ENCODE peak calls at places on chromosomes 6 and 20, in ten cellular contexts. I is psoas muscle, D is tibial nerve, X is body of pancreas, K is pancreas, B is adrenal gland, P is heart right ventricle, N is ovary, G is esophagus muscularis mucosa, A is GM23248. Z is an unnamed sample.

GRCh38 chr6:82015043-82015442 is 232.5 kb downstream of the IBTK start:
- DNase-seq in I (no peak), D (no peak), X (no peak), K (no peak), B (no peak), P (no peak), N (no peak), G (no peak), A (peak; percentile 71), Z (no peak)

GRCh38 chr20:54103067-54103761 is 32.8 kb upstream of the BCAS1 start:
- DNase-seq in I (peak; percentile 78), D (peak; percentile 57), X (peak; percentile 86), K (peak; percentile 96), B (peak; percentile 87), P (peak; percentile 68), N (peak; percentile 29), G (no peak), A (peak; percentile 66), Z (peak; percentile 61)

GRCh38 chr20:5650191-5650691 is 100.0 kb upstream of the SHLD1 start:
- DNase-seq in I (no peak), D (no peak), X (no peak), K (no peak), B (no peak), P (no peak), N (no peak), G (no peak), A (peak; percentile 25), Z (no peak)

GRCh38 chr6:20709451-20709850 is 175.2 kb downstream of the CDKAL1 start:
- DNase-seq in I (no peak), D (no peak), X (no peak), K (no peak), B (no peak), P (no peak), N (no peak), G (no peak), A (no peak), Z (no peak)

GRCh38 chr20:48772183-48772976 is 55.4 kb downstream of the PREX1 start:
- DNase-seq in I (peak; percentile 70), D (peak; percentile 51), X (peak; percentile 30), K (no peak), B (peak; percentile 81), P (peak; percentile 70), N (no peak), G (no peak), A (no peak), Z (peak; percentile 37)

GRCh38 chr6:84652356-84653026 is 111.9 kb downstream of the TBX18 start:
- DNase-seq in I (no peak), D (no peak), X (no peak), K (no peak), B (no peak), P (no peak), N (no peak), G (no peak), A (peak; percentile 80), Z (no peak)

GRCh38 chr20:21102252-21102609 is 3.9 kb downstream of the LINC00237 start:
- DNase-seq in I (no peak), D (no peak), X (peak; percentile 22), K (no peak), B (no peak), P (no peak), N (no peak), G (peak; percentile 81), A (no peak), Z (no peak)

GRCh38 chr6:137297887-137298286 is 78.7 kb upstream of the IFNGR1 start:
- DNase-seq in I (no peak), D (no peak), X (no peak), K (no peak), B (peak; percentile 55), P (no peak), N (no peak), G (no peak), A (peak; percentile 12), Z (no peak)

GRCh38 chr20:63230800-63231268 is 4.9 kb upstream of the BIRC7 start:
- DNase-seq in I (peak; percentile 65), D (peak; percentile 38), X (peak; percentile 64), K (peak; percentile 75), B (peak; percentile 75), P (peak; percentile 58), N (peak; percentile 39), G (no peak), A (peak; percentile 87), Z (peak; percentile 10)

GRCh38 chr6:157823523-157824370 is 701 bp downstream of the SNX9 start:
- DNase-seq in I (peak; percentile 66), D (peak; percentile 58), X (peak; percentile 74), K (peak; percentile 74), B (peak; percentile 87), P (peak; percentile 50), N (peak; percentile 71), G (no peak), A (peak; percentile 82), Z (no peak)

GRCh38 chr6:135224037-135224647 is 43.0 kb downstream of the MYB start:
- DNase-seq in I (no peak), D (no peak), X (no peak), K (no peak), B (no peak), P (no peak), N (no peak), G (no peak), A (no peak), Z (no peak)

GRCh38 chr6:110944681-110945151 is 13.8 kb upstream of the GTF3C6 start:
- DNase-seq in I (no peak), D (no peak), X (no peak), K (no peak), B (no peak), P (no peak), N (no peak), G (no peak), A (peak; percentile 97), Z (no peak)

GRCh38 chr20:4161447-4162251 is 146.3 kb upstream of the RNF24 start:
- DNase-seq in I (no peak), D (no peak), X (peak; percentile 92), K (peak; percentile 85), B (peak; percentile 56), P (no peak), N (no peak), G (no peak), A (no peak), Z (no peak)

GRCh38 chr20:59836768-59837167 is 96.7 kb downstream of the SYCP2 start:
- DNase-seq in I (no peak), D (no peak), X (no peak), K (no peak), B (no peak), P (no peak), N (no peak), G (peak; percentile 50), A (no peak), Z (no peak)

GRCh38 chr6:18042536-18043145 is 55.2 kb upstream of the KIF13A start:
- DNase-seq in I (no peak), D (no peak), X (no peak), K (no peak), B (peak; percentile 34), P (no peak), N (no peak), G (no peak), A (no peak), Z (no peak)

GRCh38 chr6:53411451-53411850 is 62.7 kb upstream of the ELOVL5 start:
- DNase-seq in I (no peak), D (no peak), X (no peak), K (no peak), B (no peak), P (no peak), N (no peak), G (no peak), A (peak; percentile 14), Z (no peak)

GRCh38 chr20:23289249-23289648 is 61.3 kb upstream of the NXT1 start:
- DNase-seq in I (no peak), D (no peak), X (no peak), K (no peak), B (no peak), P (no peak), N (no peak), G (no peak), A (no peak), Z (no peak)

GRCh38 chr6:14738933-14739332 is 506.9 kb upstream of the JARID2 start:
- DNase-seq in I (no peak), D (no peak), X (no peak), K (no peak), B (no peak), P (no peak), N (no peak), G (no peak), A (no peak), Z (no peak)
- H3K27ac ChIP-seq in I (no peak overlapping the region), D (no peak overlapping the region), X (no peak overlapping the region), K (no peak overlapping the region), B (no peak overlapping the region), P (peak overlapping the region; percentile 43), N (no peak overlapping the region), G (no peak overlapping the region), A (no peak overlapping the region), Z (no peak overlapping the region)

DNA sequence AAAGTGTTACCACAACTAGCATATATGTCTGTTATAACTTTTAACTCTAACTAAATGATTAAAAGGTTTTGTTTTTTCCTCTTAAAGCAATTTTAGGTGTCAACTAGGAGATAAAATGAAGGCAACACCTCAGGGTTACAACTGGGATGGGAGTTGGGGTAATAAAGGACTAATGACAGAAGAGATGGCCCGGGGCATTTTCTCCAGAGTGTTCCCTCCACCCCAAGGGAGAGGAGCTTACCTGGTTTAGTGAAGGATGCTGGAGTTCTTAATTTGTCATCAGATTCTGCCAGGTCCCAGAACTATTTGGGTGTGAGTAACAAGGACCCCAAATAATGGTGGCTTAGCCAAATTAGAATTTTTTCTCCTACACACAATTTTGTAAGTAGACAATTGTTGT is 260.3 kb downstream of the CD109 start:
- DNase-seq in I (no peak), D (no peak), X (no peak), K (no peak), B (no peak), P (no peak), N (no peak), G (no peak), A (no peak), Z (no peak)
- H3K27ac ChIP-seq in I (no peak overlapping the region), D (no peak overlapping the region), X (no peak overlapping the region), K (no peak overlapping the region), B (no peak overlapping the region), P (no peak overlapping the region), N (no peak overlapping the region), G (no peak overlapping the region), A (no peak overlapping the region), Z (no peak overlapping the region)

DNA sequence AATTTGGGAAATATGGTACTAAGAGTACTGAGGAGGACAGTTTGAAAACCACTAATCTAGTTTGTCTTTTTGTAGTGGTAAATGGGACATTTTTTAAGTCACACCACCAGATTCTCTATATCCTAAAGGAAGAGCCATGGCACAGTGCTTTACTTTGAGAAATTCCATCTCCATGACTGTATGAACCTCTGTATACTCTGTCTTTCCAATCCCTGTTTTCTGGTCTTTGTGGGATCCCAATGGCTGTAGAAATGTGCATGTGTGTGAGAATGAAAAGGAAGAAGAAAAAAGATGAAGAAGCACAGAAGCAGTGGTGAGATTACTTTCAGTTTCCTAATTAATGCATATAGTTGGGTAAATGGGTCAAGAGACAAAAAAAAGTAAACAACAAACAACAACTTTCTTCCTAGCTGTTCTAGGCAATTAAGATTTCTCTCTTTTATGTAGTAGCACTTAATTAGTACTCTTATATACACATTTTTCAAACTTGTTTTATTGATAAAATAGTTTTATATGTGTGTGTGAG is 141.2 kb upstream of the HCRTR2 start:
- DNase-seq in I (no peak), D (no peak), X (no peak), K (no peak), B (no peak), P (no peak), N (no peak), G (no peak), A (no peak), Z (no peak)
- H3K27ac ChIP-seq in I (no peak overlapping the region), D (no peak overlapping the region), X (no peak overlapping the region), K (no peak overlapping the region), B (no peak overlapping the region), P (no peak overlapping the region), N (no peak overlapping the region), G (no peak overlapping the region), A (no peak overlapping the region), Z (no peak overlapping the region)

GRCh38 chr6:167826230-167827061 is at the start of gene AFDN:
- DNase-seq in I (peak; percentile 89), D (peak; percentile 50), X (peak; percentile 83), K (peak; percentile 91), B (peak; percentile 81), P (peak; percentile 77), N (peak; percentile 81), G (no peak), A (peak; percentile 90), Z (peak; percentile 41)
- H3K27ac ChIP-seq in I (peak within 1 kb of the TSS; percentile 63), D (peak within 1 kb of the TSS; percentile 67), X (peak within 1 kb of the TSS; percentile 96), K (peak within 1 kb of the TSS; percentile 94), B (peak within 1 kb of the TSS; percentile 21), P (peak within 1 kb of the TSS; percentile 67), N (peak within 1 kb of the TSS; percentile 74), G (peak within 1 kb of the TSS; percentile 85), A (peak within 1 kb of the TSS; percentile 42), Z (peak within 1 kb of the TSS; percentile 76)